ENCODE peak calls at places on chromosome 6, in five cellular contexts. Y, O, A, X and N are unnamed samples. For H3K4me1, the result is how much of the 10 kb centered on the place peaks cover.

GRCh38 chr6:136487746-136488145 is 62.5 kb downstream of the MAP7 start:
- DNase-seq in Y (no peak), O (no peak), A (no peak), X (no peak), N (no peak)

GRCh38 chr6:43698584-43699349 is 11.2 kb upstream of the MRPS18A start:
- DNase-seq in Y (peak), O (no peak), A (peak), X (peak), N (no peak)

GRCh38 chr6:166996406-166996805 is 2.8 kb upstream of the CEP43 start:
- DNase-seq in Y (no peak), O (no peak), A (no peak), X (no peak), N (no peak)

GRCh38 chr6:150342126-150342525 is 26.7 kb upstream of the IYD start:
- DNase-seq in Y (no peak), O (no peak), A (no peak), X (no peak), N (no peak)

GRCh38 chr6:53824714-53825113 is 29.9 kb downstream of the LRRC1 start:
- DNase-seq in Y (no peak), O (no peak), A (no peak), X (no peak), N (no peak)

GRCh38 chr6:166341915-166342292 is 441 bp downstream of the SFT2D1 start:
- DNase-seq in Y (no peak), O (no peak), A (no peak), X (no peak), N (no peak)

GRCh38 chr6:105193647-105194046 is 13.8 kb upstream of the POPDC3 start:
- DNase-seq in Y (no peak), O (no peak), A (no peak), X (no peak), N (no peak)

GRCh38 chr6:169807699-169808607 is 56.5 kb downstream of the ERMARD start:
- DNase-seq in Y (no peak), O (peak), A (peak), X (no peak), N (no peak)

GRCh38 chr6:15763827-15764226 is 101.0 kb upstream of the DTNBP1 start:
- DNase-seq in Y (peak), O (no peak), A (peak), X (no peak), N (no peak)

GRCh38 chr6:392441-393390 is 1.2 kb downstream of the IRF4 start:
- DNase-seq in Y (no peak), O (no peak), A (peak), X (no peak), N (no peak)

GRCh38 chr6:12026120-12026519 is 14.0 kb downstream of the HIVEP1 start:
- DNase-seq in Y (peak), O (no peak), A (no peak), X (no peak), N (no peak)

GRCh38 chr6:51531623-51532022 is 555.8 kb downstream of the PKHD1 start:
- DNase-seq in Y (no peak), O (no peak), A (no peak), X (no peak), N (no peak)

GRCh38 chr6:9126845-9127560 is 691.7 kb upstream of the SLC35B3 start:
- DNase-seq in Y (no peak), O (no peak), A (no peak), X (no peak), N (no peak)

GRCh38 chr6:153084393-153084792 is 46.7 kb downstream of the RGS17 start:
- DNase-seq in Y (no peak), O (no peak), A (no peak), X (no peak), N (no peak)

GRCh38 chr6:45667265-45667664 is 289.5 kb upstream of the SUPT3H start:
- DNase-seq in Y (no peak), O (no peak), A (no peak), X (no peak), N (no peak)

GRCh38 chr6:49001856-49002255 is 461.2 kb downstream of the MMUT start:
- DNase-seq in Y (no peak), O (no peak), A (no peak), X (no peak), N (no peak)

GRCh38 chr6:156787569-156788492 is 10.7 kb downstream of the ARID1B start:
- DNase-seq in Y (no peak), O (peak), A (no peak), X (no peak), N (no peak)

GRCh38 chr6:156789081-156789943 is 12.1 kb downstream of the ARID1B start:
- DNase-seq in Y (no peak), O (no peak), A (no peak), X (no peak), N (no peak)

GRCh38 chr6:156782691-156783320 is 5.6 kb downstream of the ARID1B start:
- DNase-seq in Y (peak), O (no peak), A (no peak), X (no peak), N (no peak)

GRCh38 chr6:156783958-156784357 is 6.8 kb downstream of the ARID1B start:
- DNase-seq in Y (no peak), O (no peak), A (no peak), X (no peak), N (no peak)

DNA sequence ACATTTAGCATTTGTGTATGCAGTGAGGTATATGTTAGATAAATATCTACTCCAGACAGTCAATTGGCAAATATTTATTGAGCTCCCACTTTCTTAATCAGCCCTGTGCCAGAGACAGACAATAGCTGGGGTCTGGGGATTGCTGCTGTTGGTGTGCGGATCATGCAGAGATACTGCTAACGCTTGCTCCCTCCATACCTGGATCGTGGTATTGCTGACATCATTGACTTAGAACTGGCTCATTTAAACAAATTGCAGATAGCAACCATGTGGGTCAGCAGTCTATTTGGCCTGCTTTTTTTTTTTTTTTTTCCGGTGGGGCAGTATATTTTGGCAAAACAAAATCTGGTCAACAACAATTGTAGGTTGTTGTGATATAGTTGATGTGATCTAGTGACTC is 9.5 kb downstream of the ARID1B start:
- DNase-seq in Y (no peak), O (no peak), A (no peak), X (no peak), N (no peak)
- H3K4me1 ChIP-seq in Y (under half), O (half or more), A (under half), X (under half), N (under half)

GRCh38 chr6:32439139-32439538 is 548 bp upstream of the HLA-DRA start:
- DNase-seq in Y (no peak), O (no peak), A (no peak), X (no peak), N (no peak)
- H3K4me1 ChIP-seq in Y (under half), O (under half), A (under half), X (under half), N (under half)

GRCh38 chr6:109006818-109007217 is 87.8 kb downstream of the SESN1 start:
- DNase-seq in Y (no peak), O (no peak), A (no peak), X (no peak), N (no peak)
- H3K4me1 ChIP-seq in Y (under half), O (half or more), A (under half), X (under half), N (under half)

DNA sequence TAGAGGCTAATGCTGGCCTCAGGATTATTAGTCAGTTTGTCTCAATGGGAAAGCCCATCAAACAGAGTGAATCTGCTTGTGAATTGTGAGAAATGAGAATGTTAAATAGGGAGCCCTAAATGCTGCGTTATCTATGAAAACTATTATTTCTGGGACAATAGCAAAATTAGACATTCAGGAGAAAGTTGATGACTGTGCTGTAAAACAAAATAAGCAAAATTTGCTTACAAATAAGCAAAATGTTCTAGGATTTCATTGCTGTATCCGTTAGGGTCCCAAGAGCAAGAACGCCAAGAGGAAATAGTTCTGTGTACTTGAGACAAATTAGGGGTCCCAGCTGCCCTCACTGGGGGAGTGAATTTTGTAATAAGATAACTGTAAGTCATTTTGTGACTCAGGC is 59.2 kb upstream of the RAB32 start:
- DNase-seq in Y (no peak), O (no peak), A (no peak), X (no peak), N (no peak)
- H3K4me1 ChIP-seq in Y (under half), O (under half), A (under half), X (under half), N (under half)